ENCODE peak calls at places on chromosome 4, in eight cellular contexts. Q is caudate nucleus; V is DMS153; U is upper lobe of right lung; W is CD4-positive, alpha-beta T cell; O is stimulated activated naive CD8-positive, alpha-beta T cell treated with anti-CD3 and anti-CD28 coated beads, Interleukin-15, amount 100 ng/mL, for 72 hours; J is frontal cortex; Z is activated T-cell treated with anti-CD3 and anti-CD28 coated beads for 24 hours. N is an unnamed sample.
A peak's percentile ranks its signal among the peaks of the same experiment; 100 is the strongest.

GRCh38 chr4:101222156-101222845 is 125.0 kb downstream of the PPP3CA start:
- DNase-seq in Q (no peak), O (no peak), W (no peak), Z (no peak), V (no peak), U (no peak), J (no peak), N (no peak)

GRCh38 chr4:3342182-3342854 is 49.5 kb downstream of the RGS12 start:
- DNase-seq in W (no peak), Z (no peak), U (no peak), O (no peak), J (no peak), Q (no peak), V (peak; percentile 52), N (no peak)

GRCh38 chr4:8422327-8422726 is 18.2 kb downstream of the ACOX3 start:
- DNase-seq in J (no peak), U (no peak), Z (no peak), V (no peak), O (no peak), W (no peak), Q (no peak), N (no peak)

GRCh38 chr4:174629265-174629664 is 107.0 kb upstream of the HPGD start:
- DNase-seq in U (no peak), O (no peak), J (no peak), Q (no peak), Z (no peak), W (no peak), V (no peak), N (no peak)

GRCh38 chr4:26475716-26476115 is 14.6 kb downstream of the CCKAR start:
- DNase-seq in O (no peak), W (no peak), Q (no peak), J (no peak), V (no peak), Z (no peak), U (no peak), N (no peak)

GRCh38 chr4:2932561-2932950 is 30.6 kb downstream of the NOP14 start:
- DNase-seq in U (peak; percentile 65), J (no peak), Q (no peak), W (no peak), Z (no peak), O (no peak), V (no peak), N (no peak)

GRCh38 chr4:147057631-147057980 is 111.9 kb upstream of the TTC29 start:
- DNase-seq in Q (no peak), W (no peak), J (no peak), U (no peak), Z (no peak), O (no peak), V (no peak), N (no peak)

GRCh38 chr4:188941524-188942109 is 802.4 kb downstream of the TRIML1 start:
- DNase-seq in W (no peak), U (no peak), Z (no peak), O (no peak), Q (no peak), V (no peak), J (no peak), N (no peak)

GRCh38 chr4:26779674-26780073 is 81.0 kb upstream of the STIM2 start:
- DNase-seq in Q (no peak), Z (no peak), U (no peak), V (no peak), J (no peak), O (no peak), W (no peak), N (no peak)